ENCODE peak calls at places on chromosomes 5 and 9, in four cellular contexts. One of them, this sample, is unnamed.

GRCh38 chr5:6540111-6540830 is 91.6 kb downstream of the UBE2QL1 start:
- DNase-seq in naive thymus-derived CD8-positive, alpha-beta T cell: no peak
- DNase-seq in MM.1S: no peak
- DNase-seq in naive B cell: no peak
- DNase-seq in this sample: no peak

GRCh38 chr5:125349432-125349831 is 603.0 kb upstream of the ZNF608 start:
- DNase-seq in naive thymus-derived CD8-positive, alpha-beta T cell: no peak
- DNase-seq in MM.1S: no peak
- DNase-seq in naive B cell: no peak
- DNase-seq in this sample: no peak

GRCh38 chr5:58455066-58455465 is 4.8 kb downstream of the PLK2 start:
- DNase-seq in naive thymus-derived CD8-positive, alpha-beta T cell: no peak
- DNase-seq in MM.1S: no peak
- DNase-seq in naive B cell: no peak
- DNase-seq in this sample: no peak

GRCh38 chr9:9774471-9774870 is 838.3 kb downstream of the PTPRD start:
- DNase-seq in naive thymus-derived CD8-positive, alpha-beta T cell: no peak
- DNase-seq in MM.1S: no peak
- DNase-seq in naive B cell: no peak
- DNase-seq in this sample: no peak

GRCh38 chr9:14033067-14033466 is 280.9 kb downstream of the NFIB start:
- DNase-seq in naive thymus-derived CD8-positive, alpha-beta T cell: no peak
- DNase-seq in MM.1S: no peak
- DNase-seq in naive B cell: no peak
- DNase-seq in this sample: no peak

GRCh38 chr5:159456722-159457462 is 126.6 kb upstream of the IL12B start:
- DNase-seq in naive thymus-derived CD8-positive, alpha-beta T cell: no peak
- DNase-seq in MM.1S: peak
- DNase-seq in naive B cell: no peak
- DNase-seq in this sample: peak

GRCh38 chr9:134010774-134011173 is 14.5 kb upstream of the BRD3OS start:
- DNase-seq in naive thymus-derived CD8-positive, alpha-beta T cell: no peak
- DNase-seq in MM.1S: no peak
- DNase-seq in naive B cell: no peak
- DNase-seq in this sample: no peak

GRCh38 chr5:88588609-88589008 is 294.4 kb downstream of the MEF2C start:
- DNase-seq in naive thymus-derived CD8-positive, alpha-beta T cell: no peak
- DNase-seq in MM.1S: no peak
- DNase-seq in naive B cell: no peak
- DNase-seq in this sample: no peak

GRCh38 chr5:59829389-59829788 is 64.1 kb downstream of the PDE4D start:
- DNase-seq in naive thymus-derived CD8-positive, alpha-beta T cell: no peak
- DNase-seq in MM.1S: no peak
- DNase-seq in naive B cell: no peak
- DNase-seq in this sample: no peak

GRCh38 chr5:79935992-79936643 is 54.9 kb downstream of the MTX3 start:
- DNase-seq in naive thymus-derived CD8-positive, alpha-beta T cell: no peak
- DNase-seq in MM.1S: no peak
- DNase-seq in naive B cell: no peak
- DNase-seq in this sample: no peak

GRCh38 chr5:157203417-157203816 is 22.8 kb downstream of the ITK start:
- DNase-seq in naive thymus-derived CD8-positive, alpha-beta T cell: peak
- DNase-seq in MM.1S: no peak
- DNase-seq in naive B cell: no peak
- DNase-seq in this sample: no peak

GRCh38 chr9:121201045-121201737 is 478 bp downstream of the RAB14 start:
- DNase-seq in naive thymus-derived CD8-positive, alpha-beta T cell: peak
- DNase-seq in MM.1S: peak
- DNase-seq in naive B cell: peak
- DNase-seq in this sample: no peak

GRCh38 chr5:174623018-174623417 is 101.4 kb upstream of the MSX2 start:
- DNase-seq in naive thymus-derived CD8-positive, alpha-beta T cell: no peak
- DNase-seq in MM.1S: peak
- DNase-seq in naive B cell: no peak
- DNase-seq in this sample: no peak

GRCh38 chr9:15738011-15738410 is 185.2 kb downstream of the CCDC171 start:
- DNase-seq in naive thymus-derived CD8-positive, alpha-beta T cell: no peak
- DNase-seq in MM.1S: no peak
- DNase-seq in naive B cell: no peak
- DNase-seq in this sample: no peak

GRCh38 chr5:145834917-145835838 is at the start of gene PRELID2:
- DNase-seq in naive thymus-derived CD8-positive, alpha-beta T cell: no peak
- DNase-seq in MM.1S: peak
- DNase-seq in naive B cell: peak
- DNase-seq in this sample: peak

GRCh38 chr5:161548472-161549094 is 2.1 kb upstream of the GABRB2 start:
- DNase-seq in naive thymus-derived CD8-positive, alpha-beta T cell: no peak
- DNase-seq in MM.1S: no peak
- DNase-seq in naive B cell: no peak
- DNase-seq in this sample: no peak

GRCh38 chr5:76245571-76245970 is 157.5 kb upstream of the IQGAP2 start:
- DNase-seq in naive thymus-derived CD8-positive, alpha-beta T cell: no peak
- DNase-seq in MM.1S: no peak
- DNase-seq in naive B cell: no peak
- DNase-seq in this sample: no peak

GRCh38 chr5:125272364-125272763 is 525.9 kb upstream of the ZNF608 start:
- DNase-seq in naive thymus-derived CD8-positive, alpha-beta T cell: no peak
- DNase-seq in MM.1S: no peak
- DNase-seq in naive B cell: no peak
- DNase-seq in this sample: no peak

GRCh38 chr5:168869615-168870227 is 290.6 kb upstream of the PANK3 start:
- DNase-seq in naive thymus-derived CD8-positive, alpha-beta T cell: no peak
- DNase-seq in MM.1S: no peak
- DNase-seq in naive B cell: no peak
- DNase-seq in this sample: no peak

GRCh38 chr5:107532182-107532878 is 138.4 kb downstream of the EFNA5 start:
- DNase-seq in naive thymus-derived CD8-positive, alpha-beta T cell: no peak
- DNase-seq in MM.1S: no peak
- DNase-seq in naive B cell: no peak
- DNase-seq in this sample: no peak

GRCh38 chr5:154483654-154484392 is 5.8 kb upstream of the HAND1 start:
- DNase-seq in naive thymus-derived CD8-positive, alpha-beta T cell: no peak
- DNase-seq in MM.1S: no peak
- DNase-seq in naive B cell: no peak
- DNase-seq in this sample: no peak

GRCh38 chr9:33229359-33230120 is 10.4 kb upstream of the SPINK4 start:
- DNase-seq in naive thymus-derived CD8-positive, alpha-beta T cell: no peak
- DNase-seq in MM.1S: peak
- DNase-seq in naive B cell: no peak
- DNase-seq in this sample: no peak

GRCh38 chr5:132364319-132364718 is 5.2 kb upstream of the SLC22A5 start:
- DNase-seq in naive thymus-derived CD8-positive, alpha-beta T cell: no peak
- DNase-seq in MM.1S: no peak
- DNase-seq in naive B cell: no peak
- DNase-seq in this sample: no peak